ENCODE peak calls at places on chromosomes 12 and 14, in seven cellular contexts. One of them, this sample, is unnamed.

GRCh38 chr12:45707241-45707857 is 22.2 kb upstream of the ARID2 start:
- DNase-seq in EH: no peak
- DNase-seq in RWPE1: no peak
- DNase-seq in stimulated activated CD8-positive, alpha-beta memory T cell treated with anti-CD3 and anti-CD28 coated beads, Interleukin-15, amount 100 ng/mL, for 24 hours: no peak
- DNase-seq in adipocyte: no peak
- DNase-seq in activated naive CD8-positive, alpha-beta T cell treated with anti-CD3 and anti-CD28 coated beads, Interleukin-2, amount 50 U/mL, for 24 hours: no peak
- DNase-seq in NCI-H2081: no peak
- DNase-seq in this sample: no peak

GRCh38 chr12:72269491-72269890 is 2.7 kb upstream of the TRHDE start:
- DNase-seq in NCI-H2081: no peak
- DNase-seq in EH: peak
- DNase-seq in activated naive CD8-positive, alpha-beta T cell treated with anti-CD3 and anti-CD28 coated beads, Interleukin-2, amount 50 U/mL, for 24 hours: no peak
- DNase-seq in RWPE1: no peak
- DNase-seq in stimulated activated CD8-positive, alpha-beta memory T cell treated with anti-CD3 and anti-CD28 coated beads, Interleukin-15, amount 100 ng/mL, for 24 hours: no peak
- DNase-seq in adipocyte: no peak
- DNase-seq in this sample: no peak

GRCh38 chr12:128551266-128552025 is 272.3 kb downstream of the SLC15A4 start:
- DNase-seq in EH: no peak
- DNase-seq in stimulated activated CD8-positive, alpha-beta memory T cell treated with anti-CD3 and anti-CD28 coated beads, Interleukin-15, amount 100 ng/mL, for 24 hours: no peak
- DNase-seq in activated naive CD8-positive, alpha-beta T cell treated with anti-CD3 and anti-CD28 coated beads, Interleukin-2, amount 50 U/mL, for 24 hours: no peak
- DNase-seq in NCI-H2081: no peak
- DNase-seq in RWPE1: no peak
- DNase-seq in adipocyte: no peak
- DNase-seq in this sample: peak

GRCh38 chr12:125683748-125684381 is 618.6 kb downstream of the AACS start:
- DNase-seq in adipocyte: no peak
- DNase-seq in NCI-H2081: no peak
- DNase-seq in activated naive CD8-positive, alpha-beta T cell treated with anti-CD3 and anti-CD28 coated beads, Interleukin-2, amount 50 U/mL, for 24 hours: peak
- DNase-seq in EH: no peak
- DNase-seq in RWPE1: no peak
- DNase-seq in stimulated activated CD8-positive, alpha-beta memory T cell treated with anti-CD3 and anti-CD28 coated beads, Interleukin-15, amount 100 ng/mL, for 24 hours: peak
- DNase-seq in this sample: no peak

GRCh38 chr14:104320611-104321086 is 182.3 kb downstream of the KIF26A start:
- DNase-seq in stimulated activated CD8-positive, alpha-beta memory T cell treated with anti-CD3 and anti-CD28 coated beads, Interleukin-15, amount 100 ng/mL, for 24 hours: no peak
- DNase-seq in adipocyte: no peak
- DNase-seq in RWPE1: no peak
- DNase-seq in NCI-H2081: no peak
- DNase-seq in EH: no peak
- DNase-seq in activated naive CD8-positive, alpha-beta T cell treated with anti-CD3 and anti-CD28 coated beads, Interleukin-2, amount 50 U/mL, for 24 hours: no peak
- DNase-seq in this sample: no peak

GRCh38 chr14:76929927-76930326 is 98.6 kb downstream of the IRF2BPL start:
- DNase-seq in stimulated activated CD8-positive, alpha-beta memory T cell treated with anti-CD3 and anti-CD28 coated beads, Interleukin-15, amount 100 ng/mL, for 24 hours: no peak
- DNase-seq in NCI-H2081: no peak
- DNase-seq in adipocyte: no peak
- DNase-seq in activated naive CD8-positive, alpha-beta T cell treated with anti-CD3 and anti-CD28 coated beads, Interleukin-2, amount 50 U/mL, for 24 hours: peak
- DNase-seq in EH: no peak
- DNase-seq in RWPE1: no peak
- DNase-seq in this sample: no peak

GRCh38 chr12:52148541-52149181 is 43.2 kb downstream of the KRT80 start:
- DNase-seq in activated naive CD8-positive, alpha-beta T cell treated with anti-CD3 and anti-CD28 coated beads, Interleukin-2, amount 50 U/mL, for 24 hours: no peak
- DNase-seq in stimulated activated CD8-positive, alpha-beta memory T cell treated with anti-CD3 and anti-CD28 coated beads, Interleukin-15, amount 100 ng/mL, for 24 hours: no peak
- DNase-seq in RWPE1: peak
- DNase-seq in adipocyte: no peak
- DNase-seq in NCI-H2081: peak
- DNase-seq in EH: no peak
- DNase-seq in this sample: no peak

GRCh38 chr12:111078731-111079130 is 158.4 kb upstream of the MYL2 start:
- DNase-seq in EH: no peak
- DNase-seq in RWPE1: no peak
- DNase-seq in adipocyte: no peak
- DNase-seq in activated naive CD8-positive, alpha-beta T cell treated with anti-CD3 and anti-CD28 coated beads, Interleukin-2, amount 50 U/mL, for 24 hours: no peak
- DNase-seq in NCI-H2081: no peak
- DNase-seq in stimulated activated CD8-positive, alpha-beta memory T cell treated with anti-CD3 and anti-CD28 coated beads, Interleukin-15, amount 100 ng/mL, for 24 hours: no peak
- DNase-seq in this sample: no peak

GRCh38 chr12:126883737-126884136 is 1383.2 kb upstream of the TMEM132C start:
- DNase-seq in EH: no peak
- DNase-seq in stimulated activated CD8-positive, alpha-beta memory T cell treated with anti-CD3 and anti-CD28 coated beads, Interleukin-15, amount 100 ng/mL, for 24 hours: no peak
- DNase-seq in NCI-H2081: no peak
- DNase-seq in RWPE1: no peak
- DNase-seq in activated naive CD8-positive, alpha-beta T cell treated with anti-CD3 and anti-CD28 coated beads, Interleukin-2, amount 50 U/mL, for 24 hours: no peak
- DNase-seq in adipocyte: no peak
- DNase-seq in this sample: no peak

GRCh38 chr12:46268349-46268616 is 560 bp downstream of the SLC38A1 start:
- DNase-seq in EH: peak
- DNase-seq in RWPE1: peak
- DNase-seq in stimulated activated CD8-positive, alpha-beta memory T cell treated with anti-CD3 and anti-CD28 coated beads, Interleukin-15, amount 100 ng/mL, for 24 hours: no peak
- DNase-seq in adipocyte: no peak
- DNase-seq in NCI-H2081: peak
- DNase-seq in activated naive CD8-positive, alpha-beta T cell treated with anti-CD3 and anti-CD28 coated beads, Interleukin-2, amount 50 U/mL, for 24 hours: no peak
- DNase-seq in this sample: peak

GRCh38 chr14:24634158-24634557 is at the start of gene GZMB:
- DNase-seq in EH: no peak
- DNase-seq in stimulated activated CD8-positive, alpha-beta memory T cell treated with anti-CD3 and anti-CD28 coated beads, Interleukin-15, amount 100 ng/mL, for 24 hours: peak
- DNase-seq in RWPE1: no peak
- DNase-seq in activated naive CD8-positive, alpha-beta T cell treated with anti-CD3 and anti-CD28 coated beads, Interleukin-2, amount 50 U/mL, for 24 hours: peak
- DNase-seq in NCI-H2081: no peak
- DNase-seq in adipocyte: no peak
- DNase-seq in this sample: no peak

GRCh38 chr14:104335176-104335575 is 196.8 kb downstream of the KIF26A start:
- DNase-seq in stimulated activated CD8-positive, alpha-beta memory T cell treated with anti-CD3 and anti-CD28 coated beads, Interleukin-15, amount 100 ng/mL, for 24 hours: no peak
- DNase-seq in activated naive CD8-positive, alpha-beta T cell treated with anti-CD3 and anti-CD28 coated beads, Interleukin-2, amount 50 U/mL, for 24 hours: no peak
- DNase-seq in EH: no peak
- DNase-seq in NCI-H2081: no peak
- DNase-seq in adipocyte: no peak
- DNase-seq in RWPE1: no peak
- DNase-seq in this sample: no peak

GRCh38 chr12:122097641-122098364 is 19.2 kb downstream of the MLXIP start:
- DNase-seq in activated naive CD8-positive, alpha-beta T cell treated with anti-CD3 and anti-CD28 coated beads, Interleukin-2, amount 50 U/mL, for 24 hours: no peak
- DNase-seq in RWPE1: no peak
- DNase-seq in adipocyte: no peak
- DNase-seq in EH: no peak
- DNase-seq in NCI-H2081: peak
- DNase-seq in stimulated activated CD8-positive, alpha-beta memory T cell treated with anti-CD3 and anti-CD28 coated beads, Interleukin-15, amount 100 ng/mL, for 24 hours: no peak
- DNase-seq in this sample: no peak

GRCh38 chr12:45914090-45914489 is 76.3 kb downstream of the SCAF11 start:
- DNase-seq in RWPE1: peak
- DNase-seq in NCI-H2081: no peak
- DNase-seq in stimulated activated CD8-positive, alpha-beta memory T cell treated with anti-CD3 and anti-CD28 coated beads, Interleukin-15, amount 100 ng/mL, for 24 hours: no peak
- DNase-seq in EH: peak
- DNase-seq in adipocyte: peak
- DNase-seq in activated naive CD8-positive, alpha-beta T cell treated with anti-CD3 and anti-CD28 coated beads, Interleukin-2, amount 50 U/mL, for 24 hours: no peak
- DNase-seq in this sample: no peak

GRCh38 chr12:43692064-43692463 is 66.5 kb downstream of the PUS7L start:
- DNase-seq in RWPE1: peak
- DNase-seq in NCI-H2081: no peak
- DNase-seq in EH: peak
- DNase-seq in stimulated activated CD8-positive, alpha-beta memory T cell treated with anti-CD3 and anti-CD28 coated beads, Interleukin-15, amount 100 ng/mL, for 24 hours: no peak
- DNase-seq in activated naive CD8-positive, alpha-beta T cell treated with anti-CD3 and anti-CD28 coated beads, Interleukin-2, amount 50 U/mL, for 24 hours: no peak
- DNase-seq in adipocyte: peak
- DNase-seq in this sample: no peak

GRCh38 chr14:35403085-35403396 is 1.5 kb downstream of the NFKBIA start:
- DNase-seq in adipocyte: no peak
- DNase-seq in NCI-H2081: no peak
- DNase-seq in stimulated activated CD8-positive, alpha-beta memory T cell treated with anti-CD3 and anti-CD28 coated beads, Interleukin-15, amount 100 ng/mL, for 24 hours: no peak
- DNase-seq in EH: no peak
- DNase-seq in activated naive CD8-positive, alpha-beta T cell treated with anti-CD3 and anti-CD28 coated beads, Interleukin-2, amount 50 U/mL, for 24 hours: peak
- DNase-seq in RWPE1: no peak
- DNase-seq in this sample: no peak

GRCh38 chr14:20683125-20683895 is 1.1 kb upstream of the RNASE4 start:
- DNase-seq in RWPE1: peak
- DNase-seq in stimulated activated CD8-positive, alpha-beta memory T cell treated with anti-CD3 and anti-CD28 coated beads, Interleukin-15, amount 100 ng/mL, for 24 hours: peak
- DNase-seq in activated naive CD8-positive, alpha-beta T cell treated with anti-CD3 and anti-CD28 coated beads, Interleukin-2, amount 50 U/mL, for 24 hours: peak
- DNase-seq in adipocyte: peak
- DNase-seq in NCI-H2081: peak
- DNase-seq in EH: peak
- DNase-seq in this sample: peak

GRCh38 chr12:108576660-108577234 is 14.4 kb downstream of the ISCU start:
- DNase-seq in RWPE1: no peak
- DNase-seq in adipocyte: no peak
- DNase-seq in stimulated activated CD8-positive, alpha-beta memory T cell treated with anti-CD3 and anti-CD28 coated beads, Interleukin-15, amount 100 ng/mL, for 24 hours: no peak
- DNase-seq in NCI-H2081: no peak
- DNase-seq in EH: peak
- DNase-seq in activated naive CD8-positive, alpha-beta T cell treated with anti-CD3 and anti-CD28 coated beads, Interleukin-2, amount 50 U/mL, for 24 hours: no peak
- DNase-seq in this sample: no peak

GRCh38 chr12:88496429-88497190 is 83.7 kb downstream of the KITLG start:
- DNase-seq in NCI-H2081: no peak
- DNase-seq in adipocyte: no peak
- DNase-seq in EH: peak
- DNase-seq in stimulated activated CD8-positive, alpha-beta memory T cell treated with anti-CD3 and anti-CD28 coated beads, Interleukin-15, amount 100 ng/mL, for 24 hours: no peak
- DNase-seq in activated naive CD8-positive, alpha-beta T cell treated with anti-CD3 and anti-CD28 coated beads, Interleukin-2, amount 50 U/mL, for 24 hours: no peak
- DNase-seq in RWPE1: no peak
- DNase-seq in this sample: no peak

GRCh38 chr12:62802981-62803380 is 132.0 kb downstream of the PPM1H start:
- DNase-seq in EH: peak
- DNase-seq in RWPE1: no peak
- DNase-seq in stimulated activated CD8-positive, alpha-beta memory T cell treated with anti-CD3 and anti-CD28 coated beads, Interleukin-15, amount 100 ng/mL, for 24 hours: no peak
- DNase-seq in adipocyte: peak
- DNase-seq in activated naive CD8-positive, alpha-beta T cell treated with anti-CD3 and anti-CD28 coated beads, Interleukin-2, amount 50 U/mL, for 24 hours: no peak
- DNase-seq in NCI-H2081: no peak
- DNase-seq in this sample: peak

GRCh38 chr12:88153959-88154358 is 11.9 kb downstream of the TMTC3 start:
- DNase-seq in EH: peak
- DNase-seq in stimulated activated CD8-positive, alpha-beta memory T cell treated with anti-CD3 and anti-CD28 coated beads, Interleukin-15, amount 100 ng/mL, for 24 hours: no peak
- DNase-seq in activated naive CD8-positive, alpha-beta T cell treated with anti-CD3 and anti-CD28 coated beads, Interleukin-2, amount 50 U/mL, for 24 hours: no peak
- DNase-seq in adipocyte: peak
- DNase-seq in NCI-H2081: no peak
- DNase-seq in RWPE1: peak
- DNase-seq in this sample: no peak

GRCh38 chr14:89866458-89866857 is 88.1 kb downstream of the EFCAB11 start:
- DNase-seq in EH: no peak
- DNase-seq in RWPE1: peak
- DNase-seq in NCI-H2081: no peak
- DNase-seq in stimulated activated CD8-positive, alpha-beta memory T cell treated with anti-CD3 and anti-CD28 coated beads, Interleukin-15, amount 100 ng/mL, for 24 hours: no peak
- DNase-seq in adipocyte: no peak
- DNase-seq in activated naive CD8-positive, alpha-beta T cell treated with anti-CD3 and anti-CD28 coated beads, Interleukin-2, amount 50 U/mL, for 24 hours: no peak
- DNase-seq in this sample: no peak

GRCh38 chr12:52633383-52633782 is 15.0 kb upstream of the KRT73 start:
- DNase-seq in RWPE1: no peak
- DNase-seq in activated naive CD8-positive, alpha-beta T cell treated with anti-CD3 and anti-CD28 coated beads, Interleukin-2, amount 50 U/mL, for 24 hours: no peak
- DNase-seq in NCI-H2081: no peak
- DNase-seq in EH: no peak
- DNase-seq in adipocyte: no peak
- DNase-seq in stimulated activated CD8-positive, alpha-beta memory T cell treated with anti-CD3 and anti-CD28 coated beads, Interleukin-15, amount 100 ng/mL, for 24 hours: no peak
- DNase-seq in this sample: no peak

GRCh38 chr14:103897075-103897947 is 30.9 kb upstream of the TDRD9 start:
- DNase-seq in stimulated activated CD8-positive, alpha-beta memory T cell treated with anti-CD3 and anti-CD28 coated beads, Interleukin-15, amount 100 ng/mL, for 24 hours: no peak
- DNase-seq in activated naive CD8-positive, alpha-beta T cell treated with anti-CD3 and anti-CD28 coated beads, Interleukin-2, amount 50 U/mL, for 24 hours: no peak
- DNase-seq in NCI-H2081: no peak
- DNase-seq in EH: no peak
- DNase-seq in RWPE1: no peak
- DNase-seq in adipocyte: no peak
- DNase-seq in this sample: no peak